ENCODE peak calls at places on chromosome X, in four cellular contexts. I is right atrium auricular region, K is left lobe of liver, O is AG08396. X is an unnamed sample.

GRCh38 chrX:138058931-138059330 is 493.0 kb downstream of the ZIC3 start:
- DNase-seq in I (no peak), K (no peak), O (no peak), X (no peak)

GRCh38 chrX:32153586-32153985 is 1057.8 kb downstream of the DMD start:
- DNase-seq in I (no peak), K (no peak), O (no peak), X (no peak)

GRCh38 chrX:15500497-15500966 is at the start of gene BMX:
- DNase-seq in I (peak), K (no peak), O (no peak), X (no peak)

GRCh38 chrX:153434801-153435200 is 11.1 kb downstream of the TREX2 start:
- DNase-seq in I (no peak), K (no peak), O (no peak), X (no peak)

GRCh38 chrX:40041915-40042314 is 55.8 kb downstream of the BCOR start:
- DNase-seq in I (no peak), K (no peak), O (no peak), X (no peak)

GRCh38 chrX:55008571-55009358 is 8.6 kb downstream of the APEX2 start:
- DNase-seq in I (no peak), K (no peak), O (no peak), X (peak)

GRCh38 chrX:42615161-42615563 is 162.8 kb downstream of the PPP1R2C start:
- DNase-seq in I (no peak), K (no peak), O (no peak), X (no peak)

GRCh38 chrX:257681-258289 is 23.4 kb upstream of the PLCXD1 start:
- DNase-seq in I (no peak), K (peak), O (no peak), X (no peak)

GRCh38 chrX:45731448-45731847 is 530.8 kb upstream of the DIPK2B start:
- DNase-seq in I (no peak), K (no peak), O (no peak), X (no peak)

GRCh38 chrX:12583543-12583942 is 207.7 kb upstream of the PRPS2 start:
- DNase-seq in I (no peak), K (no peak), O (no peak), X (no peak)

GRCh38 chrX:140928739-140929138 is 73.7 kb upstream of the SPANXB1 start:
- DNase-seq in I (no peak), K (no peak), O (no peak), X (no peak)

GRCh38 chrX:100973411-100973810 is 3.9 kb downstream of the ARL13A start:
- DNase-seq in I (no peak), K (no peak), O (peak), X (peak)

GRCh38 chrX:18537524-18537923 is 112.1 kb downstream of the CDKL5 start:
- DNase-seq in I (no peak), K (no peak), O (no peak), X (no peak)

GRCh38 chrX:87525771-87526229 is 8.2 kb downstream of the KLHL4 start:
- DNase-seq in I (no peak), K (no peak), O (no peak), X (no peak)

GRCh38 chrX:78321809-78322208 is 5.6 kb downstream of the CYSLTR1 start:
- DNase-seq in I (no peak), K (no peak), O (no peak), X (no peak)

GRCh38 chrX:108225456-108225730 is 133.8 kb downstream of the ATG4A start:
- DNase-seq in I (no peak), K (no peak), O (no peak), X (no peak)

GRCh38 chrX:111100191-111100590 is 4.2 kb downstream of the PAK3 start:
- DNase-seq in I (no peak), K (no peak), O (peak), X (no peak)

GRCh38 chrX:74419861-74420193 is 1.5 kb upstream of the SLC16A2 start:
- DNase-seq in I (no peak), K (no peak), O (peak), X (no peak)

GRCh38 chrX:71927040-71927439 is 16.4 kb downstream of the NHSL2 start:
- DNase-seq in I (no peak), K (no peak), O (no peak), X (no peak)

GRCh38 chrX:41452972-41453371 is 5.8 kb downstream of the NYX start:
- DNase-seq in I (no peak), K (no peak), O (no peak), X (no peak)

X was measured in MG63.